ENCODE peak calls at places on chromosomes 12 and 14, in nine cellular contexts. L is AG04450, R is right cardiac atrium, F is ovary, B is tibial artery, K is endothelial cell of umbilical vein, U is stomach, A is breast epithelium, N is PC-3. T is an unnamed sample. For H3K27me3, the result is how much of the 10 kb centered on the place peaks cover.

GRCh38 chr12:55707841-55708694 is at the start of gene ITGA7:
- DNase-seq in U (peak), F (peak), N (peak), L (no peak), A (no peak), R (peak), B (peak), K (no peak), T (no peak)

GRCh38 chr12:70994217-70994788 is 73.8 kb upstream of the PTPRR start:
- DNase-seq in U (no peak), L (no peak), N (peak), B (no peak), R (no peak), K (no peak), A (no peak), F (no peak), T (no peak)

GRCh38 chr14:24219080-24219479 is 3.2 kb upstream of the MDP1 start:
- DNase-seq in B (peak), L (no peak), F (no peak), U (no peak), A (no peak), R (no peak), N (no peak), K (no peak), T (no peak)

GRCh38 chr12:120710805-120711296 is 593 bp downstream of the UNC119B start:
- DNase-seq in N (no peak), F (peak), A (no peak), U (no peak), K (no peak), L (no peak), R (no peak), B (no peak), T (no peak)

GRCh38 chr14:100726467-100726811 is 253 bp upstream of the DLK1 start:
- DNase-seq in R (no peak), L (no peak), A (no peak), F (no peak), N (no peak), U (no peak), K (no peak), B (no peak), T (no peak)

GRCh38 chr14:38137005-38137404 is 70.7 kb upstream of the SSTR1 start:
- DNase-seq in A (no peak), N (no peak), K (no peak), U (no peak), R (no peak), B (no peak), L (no peak), F (no peak), T (no peak)

GRCh38 chr12:50057896-50058670 is 687 bp downstream of the ASIC1 start:
- DNase-seq in B (no peak), R (no peak), U (no peak), K (no peak), N (no peak), F (no peak), A (no peak), L (no peak), T (no peak)

GRCh38 chr12:3218150-3218845 is 141.1 kb downstream of the TSPAN9 start:
- DNase-seq in K (peak), L (no peak), R (peak), B (peak), U (peak), N (no peak), A (peak), F (peak), T (peak)

GRCh38 chr14:99731536-99732435 is 47.7 kb downstream of the CYP46A1 start:
- DNase-seq in U (no peak), A (peak), R (no peak), L (no peak), K (no peak), B (peak), F (peak), N (no peak), T (no peak)

GRCh38 chr12:111788178-111788654 is 21.5 kb downstream of the ALDH2 start:
- DNase-seq in F (peak), B (no peak), N (peak), L (no peak), A (no peak), R (peak), U (peak), K (no peak), T (no peak)

GRCh38 chr12:90959538-90960139 is 4.7 kb upstream of the CCER1 start:
- DNase-seq in U (no peak), F (no peak), N (peak), R (no peak), L (no peak), K (peak), B (no peak), A (no peak), T (no peak)

GRCh38 chr14:105927661-105928060 is 401.3 kb downstream of the TMEM121 start:
- DNase-seq in B (no peak), U (no peak), R (no peak), K (no peak), N (no peak), L (no peak), F (no peak), A (peak), T (no peak)

GRCh38 chr12:67943295-67943892 is 45.9 kb upstream of the IFNG-AS1 start:
- DNase-seq in L (peak), R (no peak), F (peak), U (peak), N (peak), A (no peak), K (peak), B (no peak), T (peak)

GRCh38 chr12:98182791-98183190 is 332.6 kb upstream of the TMPO start:
- DNase-seq in K (no peak), A (no peak), U (no peak), L (no peak), B (no peak), F (no peak), R (no peak), N (no peak), T (no peak)

GRCh38 chr14:46401066-46401465 is 250.5 kb downstream of the RPL10L start:
- DNase-seq in F (no peak), K (no peak), B (no peak), R (no peak), A (no peak), N (no peak), L (no peak), U (no peak), T (no peak)

GRCh38 chr12:124673881-124674617 is 106.6 kb upstream of the NCOR2 start:
- DNase-seq in A (no peak), K (no peak), R (no peak), B (no peak), U (no peak), L (no peak), F (no peak), N (no peak), T (no peak)

GRCh38 chr12:126191037-126191891 is 1126.0 kb downstream of the AACS start:
- DNase-seq in R (no peak), K (no peak), B (no peak), U (no peak), A (no peak), N (no peak), F (no peak), L (no peak), T (no peak)

GRCh38 chr14:36519431-36520321 is at the start of gene NKX2-1:
- DNase-seq in R (no peak), A (no peak), B (no peak), F (no peak), K (no peak), L (no peak), N (no peak), U (no peak), T (no peak)

GRCh38 chr14:105878554-105878953 is 352.2 kb downstream of the TMEM121 start:
- DNase-seq in U (no peak), F (peak), L (no peak), N (no peak), A (no peak), B (peak), R (no peak), K (no peak), T (no peak)

GRCh38 chr12:49783917-49784676 is 42.7 kb downstream of the TMBIM6 start:
- DNase-seq in U (no peak), L (peak), F (no peak), K (peak), R (no peak), A (no peak), N (no peak), B (no peak), T (no peak)

GRCh38 chr12:3432868-3433267 is 58.1 kb upstream of the PRMT8 start:
- DNase-seq in U (no peak), R (no peak), L (no peak), A (no peak), B (no peak), K (no peak), F (no peak), N (no peak), T (no peak)

GRCh38 chr14:105427893-105428485 is 8.4 kb downstream of the MTA1 start:
- DNase-seq in F (no peak), N (no peak), L (no peak), A (no peak), K (no peak), R (no peak), B (no peak), U (no peak), T (no peak)

GRCh38 chr14:59215353-59215752 is 26.9 kb downstream of the DAAM1 start:
- DNase-seq in R (peak), B (peak), N (no peak), A (peak), K (peak), L (peak), U (peak), F (peak), T (peak)

GRCh38 chr12:575948-576612 is 87.2 kb downstream of the NINJ2 start:
- DNase-seq in A (peak), F (peak), U (peak), K (peak), R (peak), L (no peak), N (peak), B (peak), T (no peak)

GRCh38 chr12:96422192-96422591 is 22.0 kb upstream of the CDK17 start:
- DNase-seq in L (no peak), K (peak), R (no peak), B (no peak), F (no peak), A (no peak), N (no peak), U (no peak), T (no peak)

GRCh38 chr12:89775336-89776005 is 66.8 kb upstream of the ATP2B1 start:
- DNase-seq in L (peak), K (no peak), A (no peak), B (no peak), R (no peak), N (peak), F (no peak), U (no peak), T (no peak)

GRCh38 chr12:100138048-100138907 is 4.4 kb downstream of the BLTP3B start:
- DNase-seq in R (no peak), F (no peak), N (peak), U (no peak), A (no peak), B (no peak), K (peak), L (no peak), T (no peak)

GRCh38 chr14:70152704-70153103 is 36.0 kb downstream of the SLC8A3 start:
- DNase-seq in F (no peak), R (no peak), B (no peak), K (no peak), N (no peak), U (no peak), A (no peak), L (no peak), T (no peak)

GRCh38 chr14:70152081-70152480 is 36.7 kb downstream of the SLC8A3 start:
- DNase-seq in K (no peak), B (no peak), U (no peak), F (no peak), L (no peak), R (no peak), A (no peak), N (no peak), T (no peak)

GRCh38 chr14:70162353-70162752 is 26.4 kb downstream of the SLC8A3 start:
- DNase-seq in A (no peak), U (no peak), L (no peak), K (no peak), R (no peak), F (no peak), B (no peak), N (no peak), T (no peak)

DNA sequence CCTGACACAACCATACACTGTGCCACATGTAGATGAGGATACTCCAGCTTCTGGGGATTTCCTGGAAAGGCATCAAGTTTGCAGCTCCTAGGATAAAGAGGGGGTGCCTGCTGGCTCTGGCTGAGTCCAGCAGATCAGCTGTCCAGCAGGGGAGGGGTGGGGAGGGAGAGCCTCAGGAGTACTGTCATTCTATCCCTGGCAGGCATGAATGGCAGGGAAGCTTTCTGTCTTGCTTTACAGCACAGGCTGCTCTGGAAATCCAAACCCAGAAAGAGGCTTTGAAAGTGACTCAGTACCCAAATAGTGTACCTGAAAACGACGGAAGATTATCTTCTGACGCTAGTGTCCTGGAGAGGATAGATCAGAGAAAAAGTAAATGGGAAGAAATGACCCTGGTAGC is 32.1 kb downstream of the SLC8A3 start:
- DNase-seq in A (no peak), K (no peak), L (no peak), B (no peak), R (no peak), N (no peak), U (no peak), F (no peak), T (no peak)
- H3K27me3 ChIP-seq in A (under half), K (under half), L (under half), B (under half), R (under half), N (half or more), U (under half), F (under half), T (under half)

GRCh38 chr14:91140672-91141071 is 26.8 kb downstream of the DGLUCY start:
- DNase-seq in N (peak), F (no peak), R (no peak), U (peak), B (no peak), A (no peak), K (peak), L (no peak), T (no peak)

GRCh38 chr14:91135039-91135438 is 21.2 kb downstream of the DGLUCY start:
- DNase-seq in U (no peak), K (no peak), F (no peak), R (no peak), A (no peak), L (no peak), B (no peak), N (peak), T (no peak)

GRCh38 chr14:91142214-91142668 is 28.4 kb downstream of the DGLUCY start:
- DNase-seq in N (no peak), K (no peak), F (no peak), R (no peak), B (no peak), A (no peak), U (no peak), L (no peak), T (no peak)

GRCh38 chr14:91139776-91140175 is 25.9 kb downstream of the DGLUCY start:
- DNase-seq in B (no peak), N (no peak), A (no peak), F (no peak), L (no peak), U (no peak), K (peak), R (no peak), T (no peak)

GRCh38 chr14:91138511-91139359 is 24.9 kb downstream of the DGLUCY start:
- DNase-seq in A (no peak), K (peak), B (no peak), L (no peak), R (no peak), N (peak), F (no peak), U (no peak), T (no peak)
- H3K27ac ChIP-seq in A (no peak), K (no peak), B (no peak), L (no peak), R (no peak), N (no peak), F (no peak), U (peak), T (no peak)

DNA sequence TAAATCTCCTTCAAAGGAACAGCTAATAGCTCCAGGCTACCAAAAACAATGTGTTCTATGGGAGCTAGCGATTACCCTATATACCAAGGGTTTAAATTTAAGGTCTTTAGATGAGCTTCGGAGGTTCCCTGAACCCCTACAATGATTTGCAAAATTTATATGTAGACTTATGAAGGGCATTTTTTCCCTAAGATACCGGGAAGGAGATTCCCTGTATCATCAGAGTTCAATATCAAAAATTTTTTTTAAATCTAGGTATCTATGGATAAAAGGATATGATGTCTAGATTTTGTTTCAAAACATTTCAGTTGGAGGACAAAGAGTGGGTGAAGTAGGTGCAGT is 17.9 kb upstream of the COL2A1 start:
- DNase-seq in U (no peak), K (no peak), N (no peak), B (no peak), F (no peak), A (no peak), R (no peak), L (no peak), T (no peak)
- H3K27me3 ChIP-seq in U (under half), K (under half), N (under half), B (under half), F (under half), A (under half), R (under half), L (half or more), T (under half)

GRCh38 chr12:11765421-11765816 is 115.9 kb downstream of the ETV6 start:
- DNase-seq in R (no peak), K (peak), A (no peak), F (no peak), N (no peak), U (no peak), B (no peak), L (no peak), T (no peak)
- H3K27ac ChIP-seq in R (no peak), K (peak), A (peak), F (no peak), N (no peak), U (peak), B (peak), L (peak), T (peak)

DNA sequence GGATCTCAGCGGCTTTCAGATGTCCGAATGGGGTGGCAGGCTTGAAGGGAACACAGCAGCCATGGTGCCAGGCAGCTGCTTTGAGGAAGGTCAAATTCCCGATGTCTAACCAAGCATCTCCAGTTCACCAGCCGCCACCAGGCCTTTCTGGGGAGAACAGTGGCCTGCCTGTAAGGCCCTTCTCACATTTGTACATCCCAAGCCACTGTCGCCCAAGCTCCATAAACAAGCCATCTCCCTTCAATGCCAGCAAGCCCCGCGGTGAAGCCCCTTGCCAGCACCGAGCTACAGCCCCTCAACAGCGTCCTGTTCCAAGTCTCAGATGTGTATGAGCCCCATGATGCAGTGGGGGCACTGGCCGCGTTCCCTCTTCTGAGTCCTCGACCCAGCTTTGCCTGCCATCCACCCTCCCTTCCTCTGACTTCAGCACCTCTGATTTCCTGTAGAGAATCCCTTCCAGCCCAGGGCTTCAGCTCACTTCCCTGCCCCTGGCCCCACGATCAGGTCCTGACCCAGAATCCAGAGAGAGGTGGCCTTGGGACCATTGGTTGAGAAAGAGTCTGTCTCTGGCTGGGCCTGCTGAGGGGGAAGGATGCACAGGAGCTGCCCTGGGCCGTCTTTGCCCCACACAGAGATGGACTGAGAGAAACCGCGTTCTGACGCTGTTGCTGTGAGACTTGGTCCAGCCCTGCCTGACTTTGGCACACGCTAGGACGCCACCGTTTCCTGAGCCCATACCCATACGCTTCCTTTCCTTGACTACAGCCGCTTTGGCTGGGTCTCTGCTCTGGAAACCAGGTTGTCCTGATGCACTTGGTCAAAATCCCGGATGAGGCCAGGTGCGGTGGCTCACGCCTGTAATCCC is 1.9 kb upstream of the MMP17 start:
- DNase-seq in K (no peak), A (no peak), B (no peak), U (no peak), R (no peak), F (no peak), N (no peak), L (no peak), T (no peak)
- H3K27me3 ChIP-seq in K (under half), A (under half), B (under half), U (under half), R (under half), F (under half), N (under half), L (under half), T (under half)